ENCODE peak calls at places on chromosome 6, in four cellular contexts. O is activated T-cell treated with anti-CD3 and anti-CD28 coated beads, Interleukin-2, amount 50 U/mL, for 72 hours; C is CD4-positive, alpha-beta memory T cell; J is activated T-helper 2 cell treated with anti-CD3 and anti-CD28 coated beads, Interferon-gamma antibody, Interleukin-2, Interleukin-4, amounts not matched to agents 10 μg/mL and 5 μg/mL and 100 μg/mL, durations not matched to agents 14 hours and 24 hours and 36 hours. L is an unnamed sample.

GRCh38 chr6:79425589-79426311 is 111.5 kb downstream of the LCA5 start:
- DNase-seq in O (no peak), C (no peak), J (no peak), L (no peak)

GRCh38 chr6:166610104-166610503 is 16.9 kb downstream of the RPS6KA2 start:
- DNase-seq in O (no peak), C (no peak), J (no peak), L (no peak)

GRCh38 chr6:72669324-72669723 is 47.5 kb downstream of the KCNQ5 start:
- DNase-seq in O (no peak), C (no peak), J (no peak), L (no peak)

GRCh38 chr6:73062837-73063236 is 162.5 kb downstream of the KHDC1L start:
- DNase-seq in O (no peak), C (no peak), J (no peak), L (no peak)

GRCh38 chr6:3738381-3739131 is 13.0 kb downstream of the PXDC1 start:
- DNase-seq in O (no peak), C (no peak), J (no peak), L (no peak)

GRCh38 chr6:583116-583515 is 73.8 kb downstream of the HUS1B start:
- DNase-seq in O (no peak), C (no peak), J (no peak), L (no peak)

GRCh38 chr6:18302561-18303439 is 38.5 kb upstream of the DEK start:
- DNase-seq in O (no peak), C (no peak), J (no peak), L (no peak)

GRCh38 chr6:122730775-122731386 is 48.6 kb upstream of the FABP7 start:
- DNase-seq in O (peak), C (no peak), J (no peak), L (no peak)

GRCh38 chr6:146041282-146041681 is 12.4 kb downstream of the GRM1 start:
- DNase-seq in O (no peak), C (no peak), J (no peak), L (no peak)

GRCh38 chr6:7373739-7374138 is 15.8 kb downstream of the CAGE1 start:
- DNase-seq in O (no peak), C (no peak), J (no peak), L (no peak)

GRCh38 chr6:139330841-139331500 is 39.2 kb upstream of the TXLNB start:
- DNase-seq in O (no peak), C (no peak), J (no peak), L (no peak)

GRCh38 chr6:43639984-43640800 is 4.6 kb downstream of the MAD2L1BP start:
- DNase-seq in O (no peak), C (no peak), J (no peak), L (no peak)

GRCh38 chr6:105072799-105073199 is 107.0 kb downstream of the POPDC3 start:
- DNase-seq in O (no peak), C (no peak), J (no peak), L (no peak)

GRCh38 chr6:135506270-135506997 is 8.9 kb upstream of the AHI1 start:
- DNase-seq in O (peak), C (peak), J (no peak), L (no peak)

GRCh38 chr6:42012501-42013133 is 37.7 kb upstream of the TAF8 start:
- DNase-seq in O (no peak), C (no peak), J (no peak), L (no peak)

GRCh38 chr6:20540683-20541082 is 6.4 kb downstream of the CDKAL1 start:
- DNase-seq in O (no peak), C (no peak), J (no peak), L (no peak)

GRCh38 chr6:158666637-158667359 is 16.9 kb downstream of the SYTL3 start:
- DNase-seq in O (no peak), C (no peak), J (no peak), L (no peak)

GRCh38 chr6:153058909-153059308 is 56.4 kb upstream of the MTRF1L start:
- DNase-seq in O (no peak), C (no peak), J (no peak), L (no peak)

GRCh38 chr6:39092124-39092523 is 22.9 kb downstream of the SAYSD1 start:
- DNase-seq in O (no peak), C (no peak), J (no peak), L (no peak)

GRCh38 chr6:140485740-140486467 is 1111.5 kb upstream of the CITED2 start:
- DNase-seq in O (no peak), C (no peak), J (no peak), L (no peak)

GRCh38 chr6:157944983-157945931 is 36.4 kb upstream of the SYNJ2 start:
- DNase-seq in O (peak), C (no peak), J (no peak), L (no peak)

GRCh38 chr6:106253194-106253593 is 72.4 kb downstream of the ATG5 start:
- DNase-seq in O (no peak), C (no peak), J (no peak), L (no peak)

GRCh38 chr6:48067148-48067709 is 43.8 kb downstream of the PTCHD4 start:
- DNase-seq in O (no peak), C (no peak), J (no peak), L (no peak)

GRCh38 chr6:105981002-105981887 is 104.9 kb upstream of the PRDM1 start:
- DNase-seq in O (peak), C (peak), J (peak), L (peak)

GRCh38 chr6:75283907-75284284 is 696 bp downstream of the TMEM30A start:
- DNase-seq in O (peak), C (no peak), J (no peak), L (peak)

GRCh38 chr6:13454286-13455221 is 32.8 kb downstream of the GFOD1 start:
- DNase-seq in O (peak), C (peak), J (peak), L (peak)

GRCh38 chr6:158257781-158258180 is 54.5 kb upstream of the TULP4 start:
- DNase-seq in O (no peak), C (no peak), J (no peak), L (no peak)

GRCh38 chr6:83216806-83217205 is 23.6 kb downstream of the RWDD2A start:
- DNase-seq in O (no peak), C (no peak), J (no peak), L (no peak)

GRCh38 chr6:111803804-111804203 is 69.4 kb downstream of the FYN start:
- DNase-seq in O (no peak), C (peak), J (no peak), L (no peak)

GRCh38 chr6:169833258-169833794 is 81.9 kb downstream of the ERMARD start:
- DNase-seq in O (no peak), C (no peak), J (no peak), L (peak)